ENCODE peak calls at places on chromosomes 3 and 15, in four cellular contexts. G is endothelial cell of umbilical vein, Y is GM12878, O is K562. R is an unnamed sample.

GRCh38 chr3:197487911-197488391 is 67.8 kb downstream of the BDH1 start:
- DNase-seq in O (no peak), G (peak; percentile 98), Y (no peak), R (peak; percentile 94)

GRCh38 chr3:55157736-55158135 is 229.9 kb upstream of the LRTM1 start:
- DNase-seq in G (no peak), O (no peak), Y (no peak), R (peak; percentile 47)

GRCh38 chr15:69468241-69469121 is 15.9 kb downstream of the RPLP1 start:
- DNase-seq in Y (no peak), O (peak; percentile 61), G (no peak), R (peak; percentile 87)

GRCh38 chr3:141498592-141499223 is 11.9 kb downstream of the RASA2 start:
- DNase-seq in O (no peak), G (no peak), Y (peak; percentile 74), R (no peak)

GRCh38 chr3:42263354-42264346 is 2.3 kb downstream of the CCK start:
- DNase-seq in O (no peak), G (no peak), Y (no peak), R (no peak)

GRCh38 chr15:41125950-41126642 is 10.0 kb upstream of the INO80 start:
- DNase-seq in Y (no peak), O (no peak), G (no peak), R (no peak)

GRCh38 chr3:181695661-181696491 is 15.8 kb upstream of the SOX2 start:
- DNase-seq in O (no peak), G (peak; percentile 25), Y (no peak), R (no peak)

GRCh38 chr3:27670619-27671018 is 51.5 kb downstream of the EOMES start:
- DNase-seq in G (no peak), Y (no peak), O (no peak), R (no peak)

GRCh38 chr3:19199131-19199530 is 50.8 kb downstream of the KCNH8 start:
- DNase-seq in O (no peak), G (no peak), Y (no peak), R (no peak)

GRCh38 chr3:113287111-113287817 is 75.9 kb downstream of the BOC start:
- DNase-seq in O (peak; percentile 38), Y (no peak), G (peak; percentile 46), R (peak; percentile 92)

GRCh38 chr3:37145607-37146006 is 28.8 kb downstream of the LRRFIP2 start:
- DNase-seq in O (no peak), Y (no peak), G (peak; percentile 37), R (no peak)

GRCh38 chr15:90388462-90389182 is 580 bp downstream of the IQGAP1 start:
- DNase-seq in G (peak; percentile 48), O (peak; percentile 63), Y (no peak), R (peak; percentile 41)

GRCh38 chr15:61834076-61834697 is 226.1 kb downstream of the VPS13C start:
- DNase-seq in Y (no peak), O (peak; percentile 62), G (peak; percentile 72), R (peak; percentile 72)

GRCh38 chr3:123637841-123638240 is 53.0 kb upstream of the HACD2 start:
- DNase-seq in O (no peak), G (no peak), Y (no peak), R (no peak)

GRCh38 chr3:76523337-76523736 is 516.6 kb upstream of the ROBO2 start:
- DNase-seq in O (no peak), Y (no peak), G (no peak), R (peak; percentile 12)

GRCh38 chr15:38072507-38073277 is 138.3 kb downstream of the TMCO5A start:
- DNase-seq in O (peak; percentile 16), Y (no peak), G (peak; percentile 74), R (peak; percentile 71)

GRCh38 chr15:76235186-76235826 is 76.0 kb downstream of the ETFA start:
- DNase-seq in G (peak; percentile 54), O (peak; percentile 17), Y (no peak), R (peak; percentile 53)

GRCh38 chr3:104763007-104763406 is 603.7 kb upstream of the ALCAM start:
- DNase-seq in O (no peak), Y (no peak), G (peak; percentile 61), R (peak; percentile 44)

GRCh38 chr3:195897081-195897852 is 11.1 kb downstream of the TNK2 start:
- DNase-seq in Y (no peak), O (peak; percentile 54), G (peak; percentile 55), R (peak; percentile 74)

GRCh38 chr3:44960387-44961026 is 15.5 kb downstream of the ZDHHC3 start:
- DNase-seq in G (no peak), O (no peak), Y (no peak), R (peak; percentile 50)

GRCh38 chr15:79721256-79721655 is 175.6 kb downstream of the MTHFS start:
- DNase-seq in O (no peak), G (no peak), Y (no peak), R (no peak)

GRCh38 chr3:25542571-25543039 is 114.5 kb downstream of the RARB start:
- DNase-seq in Y (no peak), G (no peak), O (no peak), R (no peak)

GRCh38 chr15:54032066-54032465 is 53.8 kb downstream of the UNC13C start:
- DNase-seq in O (no peak), Y (no peak), G (no peak), R (no peak)

GRCh38 chr15:74422723-74423442 is 10.9 kb downstream of the SEMA7A start:
- DNase-seq in O (no peak), Y (no peak), G (no peak), R (peak; percentile 52)

GRCh38 chr3:149660462-149660861 is 2.6 kb upstream of the WWTR1 start:
- DNase-seq in O (no peak), Y (no peak), G (peak; percentile 39), R (no peak)

GRCh38 chr3:149657458-149657795 is 398 bp downstream of the WWTR1 start:
- DNase-seq in O (no peak), Y (no peak), G (no peak), R (peak; percentile 59)

GRCh38 chr3:149657796-149658443 is at the start of gene WWTR1:
- DNase-seq in Y (peak; percentile 54), O (no peak), G (peak; percentile 97), R (peak; percentile 94)

GRCh38 chr3:149659173-149659468 is 1.3 kb upstream of the WWTR1 start:
- DNase-seq in Y (no peak), G (no peak), O (no peak), R (no peak)

GRCh38 chr3:149658444-149659172 is 783 bp upstream of the WWTR1 start:
- DNase-seq in G (peak; percentile 84), Y (no peak), O (no peak), R (peak; percentile 86)
- TF ChIP-seq FOS in G (peak; percentile 58), Y (no peak), O (no peak), R (peak; percentile 9)

GRCh38 chr3:187967982-187968381 is 186.0 kb upstream of the LPP start:
- DNase-seq in O (no peak), Y (no peak), G (no peak), R (peak; percentile 45)

GRCh38 chr3:187964759-187965158 is 189.2 kb upstream of the LPP start:
- DNase-seq in O (no peak), Y (no peak), G (no peak), R (no peak)

GRCh38 chr3:187967097-187967496 is 186.9 kb upstream of the LPP start:
- DNase-seq in O (no peak), G (no peak), Y (no peak), R (no peak)

GRCh38 chr3:187966141-187966540 is 187.8 kb upstream of the LPP start:
- DNase-seq in G (no peak), O (no peak), Y (no peak), R (no peak)

GRCh38 chr3:187966636-187967035 is 187.3 kb upstream of the LPP start:
- DNase-seq in Y (no peak), O (no peak), G (no peak), R (no peak)
- TF ChIP-seq FOS in Y (no peak), O (no peak), G (no peak), R (no peak)

GRCh38 chr3:10515884-10516495 is 10.6 kb upstream of the ATP2B2 start:
- DNase-seq in Y (no peak), G (no peak), O (peak; percentile 44), R (no peak)
- TF ChIP-seq FOS in Y (no peak), G (no peak), O (no peak), R (no peak)

DNA sequence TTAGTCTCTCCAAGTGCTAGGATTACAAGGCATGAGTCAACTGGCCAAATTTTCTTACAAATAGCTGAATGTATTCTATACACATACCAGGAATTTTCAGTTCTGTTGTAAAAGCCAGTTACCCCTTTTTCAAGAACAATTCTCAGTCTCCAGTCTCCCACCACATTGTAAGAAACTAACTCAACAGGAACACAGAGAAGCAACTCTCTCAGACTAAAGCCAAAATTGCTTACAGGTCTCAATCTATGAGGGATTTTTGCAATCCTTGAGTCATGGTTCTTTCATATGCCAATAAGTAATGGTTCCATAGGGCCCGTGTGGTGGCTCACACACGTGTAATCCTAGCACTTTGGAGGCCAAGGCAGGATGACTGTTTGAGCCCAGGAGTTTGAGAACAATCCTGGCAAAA is 8.5 kb downstream of the IP6K2 start:
- DNase-seq in Y (no peak), G (no peak), O (no peak), R (peak; percentile 75)
- TF ChIP-seq FOS in Y (no peak), G (no peak), O (no peak), R (no peak)